ENCODE peak calls at places on chromosomes 1 and 21, in six cellular contexts. L, T, C, Z, A and X are unnamed samples.

GRCh38 chr1:240027059-240027462 is 64.6 kb upstream of the FMN2 start:
- DNase-seq in L (peak), T (peak), C (peak), Z (no peak), A (peak), X (peak)

GRCh38 chr1:156896490-156897033 is 3.0 kb downstream of the PEAR1 start:
- DNase-seq in L (no peak), T (peak), C (no peak), Z (no peak), A (no peak), X (no peak)

GRCh38 chr1:36560621-36561364 is 78.1 kb upstream of the CSF3R start:
- DNase-seq in L (no peak), T (no peak), C (no peak), Z (no peak), A (no peak), X (no peak)

GRCh38 chr21:44709426-44710293 is 1.7 kb downstream of the TSPEAR start:
- DNase-seq in L (peak), T (no peak), C (no peak), Z (no peak), A (peak), X (peak)

GRCh38 chr1:212699104-212699838 is 369 bp downstream of the BATF3 start:
- DNase-seq in L (peak), T (peak), C (peak), Z (peak), A (no peak), X (peak)

GRCh38 chr1:47557086-47557866 is 119.4 kb downstream of the FOXD2 start:
- DNase-seq in L (no peak), T (no peak), C (no peak), Z (no peak), A (no peak), X (peak)

GRCh38 chr21:46151261-46151988 is 4.0 kb downstream of the FTCD start:
- DNase-seq in L (no peak), T (no peak), C (no peak), Z (no peak), A (no peak), X (no peak)

GRCh38 chr21:28253378-28253777 is 739.3 kb downstream of the LTN1 start:
- DNase-seq in L (no peak), T (peak), C (no peak), Z (no peak), A (no peak), X (no peak)

GRCh38 chr1:116498789-116499628 is 71.8 kb downstream of the CD58 start:
- DNase-seq in L (peak), T (peak), C (peak), Z (no peak), A (peak), X (peak)

GRCh38 chr1:197919523-197920301 is 2.5 kb downstream of the LHX9 start:
- DNase-seq in L (no peak), T (no peak), C (no peak), Z (no peak), A (no peak), X (peak)

GRCh38 chr1:227926896-227927885 is 20.5 kb downstream of the WNT9A start:
- DNase-seq in L (no peak), T (no peak), C (no peak), Z (no peak), A (no peak), X (no peak)